ENCODE peak calls at places on chromosome 4, in four cellular contexts. W, E, X and F are unnamed samples.

GRCh38 chr4:89172865-89173264 is 61.5 kb downstream of the TIGD2 start:
- DNase-seq in W (no peak), E (peak), X (no peak), F (no peak)

GRCh38 chr4:173990879-173991231 is 292.6 kb downstream of the FBXO8 start:
- DNase-seq in W (no peak), E (no peak), X (no peak), F (no peak)

GRCh38 chr4:176340871-176341685 is 21.3 kb downstream of the SPCS3 start:
- DNase-seq in W (no peak), E (no peak), X (peak), F (no peak)

GRCh38 chr4:120052840-120053239 is 13.8 kb downstream of the MAD2L1 start:
- DNase-seq in W (no peak), E (no peak), X (no peak), F (no peak)

GRCh38 chr4:48421101-48421500 is 62.0 kb upstream of the SLC10A4 start:
- DNase-seq in W (no peak), E (no peak), X (no peak), F (no peak)

GRCh38 chr4:182478475-182478874 is 235.3 kb downstream of the TENM3 start:
- DNase-seq in W (peak), E (no peak), X (peak), F (no peak)

GRCh38 chr4:38856046-38856445 is 571 bp downstream of the TLR6 start:
- DNase-seq in W (no peak), E (no peak), X (no peak), F (no peak)

GRCh38 chr4:10893417-10893816 is 208.8 kb upstream of the CLNK start:
- DNase-seq in W (no peak), E (no peak), X (no peak), F (no peak)

GRCh38 chr4:26992657-26993361 is 132.2 kb downstream of the STIM2 start:
- DNase-seq in W (no peak), E (no peak), X (no peak), F (no peak)

GRCh38 chr4:40201898-40202297 is 5.1 kb downstream of the RHOH start:
- DNase-seq in W (no peak), E (no peak), X (no peak), F (no peak)

GRCh38 chr4:911871-912490 is 20.1 kb downstream of the GAK start:
- DNase-seq in W (no peak), E (no peak), X (no peak), F (no peak)

GRCh38 chr4:3721186-3721585 is 45.0 kb upstream of the ADRA2C start:
- DNase-seq in W (no peak), E (no peak), X (no peak), F (no peak)

GRCh38 chr4:26173619-26174018 is 147.2 kb upstream of the RBPJ start:
- DNase-seq in W (no peak), E (no peak), X (no peak), F (no peak)

GRCh38 chr4:182880387-182881356 is 36.5 kb downstream of the DCTD start:
- DNase-seq in W (no peak), E (peak), X (no peak), F (no peak)

GRCh38 chr4:128832253-128832641 is 22.7 kb downstream of the JADE1 start:
- DNase-seq in W (no peak), E (no peak), X (no peak), F (no peak)

GRCh38 chr4:76679691-76680090 is 218.3 kb downstream of the SOWAHB start:
- DNase-seq in W (no peak), E (peak), X (no peak), F (no peak)

GRCh38 chr4:109547394-109547793 is 12.7 kb upstream of the MCUB start:
- DNase-seq in W (no peak), E (no peak), X (no peak), F (no peak)

GRCh38 chr4:25863347-25863784 is 578 bp upstream of the SEL1L3 start:
- DNase-seq in W (peak), E (no peak), X (no peak), F (no peak)

GRCh38 chr4:53321151-53321987 is 44.5 kb downstream of the SCFD2 start:
- DNase-seq in W (no peak), E (no peak), X (no peak), F (no peak)

GRCh38 chr4:7206385-7206784 is 14.0 kb downstream of the SORCS2 start:
- DNase-seq in W (no peak), E (no peak), X (no peak), F (peak)

GRCh38 chr4:87465739-87466366 is 43.5 kb downstream of the NUDT9 start:
- DNase-seq in W (no peak), E (no peak), X (peak), F (no peak)

GRCh38 chr4:119113033-119113655 is 22.5 kb upstream of the MYOZ2 start:
- DNase-seq in W (no peak), E (no peak), X (no peak), F (peak)

GRCh38 chr4:25481648-25482047 is 104.6 kb downstream of the ANAPC4 start:
- DNase-seq in W (no peak), E (no peak), X (no peak), F (no peak)

GRCh38 chr4:186297013-186297645 is 31.1 kb downstream of the F11 start:
- DNase-seq in W (no peak), E (no peak), X (peak), F (no peak)

GRCh38 chr4:123767801-123768200 is 371.2 kb downstream of the SPRY1 start:
- DNase-seq in W (no peak), E (no peak), X (no peak), F (no peak)

GRCh38 chr4:153440475-153440874 is 25.7 kb upstream of the TMEM131L start:
- DNase-seq in W (no peak), E (no peak), X (no peak), F (no peak)

GRCh38 chr4:66017671-66018070 is 347.4 kb upstream of the EPHA5 start:
- DNase-seq in W (no peak), E (no peak), X (no peak), F (no peak)

GRCh38 chr4:139732991-139733555 is 67.5 kb downstream of the MGST2 start:
- DNase-seq in W (no peak), E (no peak), X (no peak), F (no peak)

GRCh38 chr4:38131371-38132139 is 171.4 kb downstream of the PTTG2 start:
- DNase-seq in W (no peak), E (no peak), X (peak), F (no peak)

GRCh38 chr4:6913350-6913749 is 3.7 kb downstream of the TBC1D14 start:
- DNase-seq in W (no peak), E (no peak), X (no peak), F (no peak)